ENCODE peak calls at places on chromosomes 13 and 19, in seven cellular contexts. One of them, this sample, is unnamed.

GRCh38 chr19:30423481-30423880 is 51.3 kb downstream of the ZNF536 start:
- DNase-seq in naive thymus-derived CD8-positive, alpha-beta T cell: no peak
- DNase-seq in stimulated activated naive B cell treated with anti-CD40 and anti-IgM and Interleukin-4, amounts not matched to agents 10 μg/mL and 1 μg/mL and 100 μg/mL, for 72 hours: no peak
- DNase-seq in activated gamma-delta T cell treated with anti-CD3 and anti-CD28 coated beads, Interleukin-2, amount 50 U/mL, for 16 hours: no peak
- DNase-seq in anterior cingulate cortex: no peak
- DNase-seq in NCI-H1092: no peak
- DNase-seq in H4: no peak
- DNase-seq in this sample: no peak

GRCh38 chr13:42649761-42650289 is 75.9 kb downstream of the TNFSF11 start:
- DNase-seq in naive thymus-derived CD8-positive, alpha-beta T cell: no peak
- DNase-seq in stimulated activated naive B cell treated with anti-CD40 and anti-IgM and Interleukin-4, amounts not matched to agents 10 μg/mL and 1 μg/mL and 100 μg/mL, for 72 hours: no peak
- DNase-seq in activated gamma-delta T cell treated with anti-CD3 and anti-CD28 coated beads, Interleukin-2, amount 50 U/mL, for 16 hours: no peak
- DNase-seq in anterior cingulate cortex: no peak
- DNase-seq in NCI-H1092: peak; percentile 47
- DNase-seq in H4: no peak
- DNase-seq in this sample: no peak

GRCh38 chr19:40274585-40275544 is 10.3 kb downstream of the AKT2 start:
- DNase-seq in naive thymus-derived CD8-positive, alpha-beta T cell: peak; percentile 18
- DNase-seq in stimulated activated naive B cell treated with anti-CD40 and anti-IgM and Interleukin-4, amounts not matched to agents 10 μg/mL and 1 μg/mL and 100 μg/mL, for 72 hours: peak; percentile 33
- DNase-seq in activated gamma-delta T cell treated with anti-CD3 and anti-CD28 coated beads, Interleukin-2, amount 50 U/mL, for 16 hours: no peak
- DNase-seq in anterior cingulate cortex: no peak
- DNase-seq in NCI-H1092: no peak
- DNase-seq in H4: no peak
- DNase-seq in this sample: no peak

GRCh38 chr19:43997631-43998290 is 5.0 kb upstream of the ZNF230 start:
- DNase-seq in naive thymus-derived CD8-positive, alpha-beta T cell: no peak
- DNase-seq in stimulated activated naive B cell treated with anti-CD40 and anti-IgM and Interleukin-4, amounts not matched to agents 10 μg/mL and 1 μg/mL and 100 μg/mL, for 72 hours: no peak
- DNase-seq in activated gamma-delta T cell treated with anti-CD3 and anti-CD28 coated beads, Interleukin-2, amount 50 U/mL, for 16 hours: no peak
- DNase-seq in anterior cingulate cortex: no peak
- DNase-seq in NCI-H1092: no peak
- DNase-seq in H4: no peak
- DNase-seq in this sample: no peak

GRCh38 chr13:54859827-54860226 is 1831.2 kb downstream of the OLFM4 start:
- DNase-seq in naive thymus-derived CD8-positive, alpha-beta T cell: no peak
- DNase-seq in stimulated activated naive B cell treated with anti-CD40 and anti-IgM and Interleukin-4, amounts not matched to agents 10 μg/mL and 1 μg/mL and 100 μg/mL, for 72 hours: no peak
- DNase-seq in activated gamma-delta T cell treated with anti-CD3 and anti-CD28 coated beads, Interleukin-2, amount 50 U/mL, for 16 hours: no peak
- DNase-seq in anterior cingulate cortex: no peak
- DNase-seq in NCI-H1092: no peak
- DNase-seq in H4: no peak
- DNase-seq in this sample: no peak

GRCh38 chr19:48630289-48631036 is 6.7 kb downstream of the DBP start:
- DNase-seq in naive thymus-derived CD8-positive, alpha-beta T cell: no peak
- DNase-seq in stimulated activated naive B cell treated with anti-CD40 and anti-IgM and Interleukin-4, amounts not matched to agents 10 μg/mL and 1 μg/mL and 100 μg/mL, for 72 hours: no peak
- DNase-seq in activated gamma-delta T cell treated with anti-CD3 and anti-CD28 coated beads, Interleukin-2, amount 50 U/mL, for 16 hours: no peak
- DNase-seq in anterior cingulate cortex: no peak
- DNase-seq in NCI-H1092: no peak
- DNase-seq in H4: no peak
- DNase-seq in this sample: peak; percentile 45

GRCh38 chr13:27960362-27961226 is 8.5 kb downstream of the CDX2 start:
- DNase-seq in naive thymus-derived CD8-positive, alpha-beta T cell: no peak
- DNase-seq in stimulated activated naive B cell treated with anti-CD40 and anti-IgM and Interleukin-4, amounts not matched to agents 10 μg/mL and 1 μg/mL and 100 μg/mL, for 72 hours: no peak
- DNase-seq in activated gamma-delta T cell treated with anti-CD3 and anti-CD28 coated beads, Interleukin-2, amount 50 U/mL, for 16 hours: no peak
- DNase-seq in anterior cingulate cortex: no peak
- DNase-seq in NCI-H1092: peak; percentile 79
- DNase-seq in H4: no peak
- DNase-seq in this sample: peak; percentile 93

GRCh38 chr19:18660051-18660910 is 23.2 kb upstream of the CRTC1 start:
- DNase-seq in naive thymus-derived CD8-positive, alpha-beta T cell: no peak
- DNase-seq in stimulated activated naive B cell treated with anti-CD40 and anti-IgM and Interleukin-4, amounts not matched to agents 10 μg/mL and 1 μg/mL and 100 μg/mL, for 72 hours: no peak
- DNase-seq in activated gamma-delta T cell treated with anti-CD3 and anti-CD28 coated beads, Interleukin-2, amount 50 U/mL, for 16 hours: no peak
- DNase-seq in anterior cingulate cortex: no peak
- DNase-seq in NCI-H1092: no peak
- DNase-seq in H4: peak; percentile 69
- DNase-seq in this sample: no peak

GRCh38 chr13:103852036-103852435 is 785.8 kb upstream of the SLC10A2 start:
- DNase-seq in naive thymus-derived CD8-positive, alpha-beta T cell: no peak
- DNase-seq in stimulated activated naive B cell treated with anti-CD40 and anti-IgM and Interleukin-4, amounts not matched to agents 10 μg/mL and 1 μg/mL and 100 μg/mL, for 72 hours: no peak
- DNase-seq in activated gamma-delta T cell treated with anti-CD3 and anti-CD28 coated beads, Interleukin-2, amount 50 U/mL, for 16 hours: no peak
- DNase-seq in anterior cingulate cortex: no peak
- DNase-seq in NCI-H1092: no peak
- DNase-seq in H4: no peak
- DNase-seq in this sample: no peak

GRCh38 chr13:21872795-21873194 is 201.9 kb downstream of the FGF9 start:
- DNase-seq in naive thymus-derived CD8-positive, alpha-beta T cell: no peak
- DNase-seq in stimulated activated naive B cell treated with anti-CD40 and anti-IgM and Interleukin-4, amounts not matched to agents 10 μg/mL and 1 μg/mL and 100 μg/mL, for 72 hours: no peak
- DNase-seq in activated gamma-delta T cell treated with anti-CD3 and anti-CD28 coated beads, Interleukin-2, amount 50 U/mL, for 16 hours: no peak
- DNase-seq in anterior cingulate cortex: no peak
- DNase-seq in NCI-H1092: no peak
- DNase-seq in H4: no peak
- DNase-seq in this sample: no peak

GRCh38 chr19:49231804-49232203 is 74.2 kb downstream of the TRPM4 start:
- DNase-seq in naive thymus-derived CD8-positive, alpha-beta T cell: no peak
- DNase-seq in stimulated activated naive B cell treated with anti-CD40 and anti-IgM and Interleukin-4, amounts not matched to agents 10 μg/mL and 1 μg/mL and 100 μg/mL, for 72 hours: peak; percentile 47
- DNase-seq in activated gamma-delta T cell treated with anti-CD3 and anti-CD28 coated beads, Interleukin-2, amount 50 U/mL, for 16 hours: no peak
- DNase-seq in anterior cingulate cortex: no peak
- DNase-seq in NCI-H1092: no peak
- DNase-seq in H4: no peak
- DNase-seq in this sample: no peak